ENCODE peak calls at places on chromosome 11, in seven cellular contexts. One of them, this sample, is unnamed. For H3K36me3, the result is how much of the 10 kb centered on the place peaks cover.

GRCh38 chr11:112481893-112482292 is 221.2 kb upstream of the PLET1 start:
- DNase-seq in GM06990: no peak
- DNase-seq in keratinocyte: no peak
- DNase-seq in GM23248: no peak
- DNase-seq in neural progenitor cell: no peak
- DNase-seq in CD8-positive, alpha-beta memory T cell: no peak
- DNase-seq in transverse colon: no peak
- DNase-seq in this sample: no peak

GRCh38 chr11:9276571-9276970 is 11.4 kb upstream of the DENND5A start:
- DNase-seq in GM06990: no peak
- DNase-seq in keratinocyte: no peak
- DNase-seq in GM23248: no peak
- DNase-seq in neural progenitor cell: no peak
- DNase-seq in CD8-positive, alpha-beta memory T cell: no peak
- DNase-seq in transverse colon: no peak
- DNase-seq in this sample: no peak

GRCh38 chr11:132258865-132259264 is 888.5 kb downstream of the NTM start:
- DNase-seq in GM06990: no peak
- DNase-seq in keratinocyte: no peak
- DNase-seq in GM23248: peak
- DNase-seq in neural progenitor cell: no peak
- DNase-seq in CD8-positive, alpha-beta memory T cell: no peak
- DNase-seq in transverse colon: no peak
- DNase-seq in this sample: no peak

GRCh38 chr11:45879803-45880685 is 5.4 kb upstream of the MAPK8IP1 start:
- DNase-seq in GM06990: no peak
- DNase-seq in keratinocyte: no peak
- DNase-seq in GM23248: peak
- DNase-seq in neural progenitor cell: no peak
- DNase-seq in CD8-positive, alpha-beta memory T cell: no peak
- DNase-seq in transverse colon: no peak
- DNase-seq in this sample: no peak

GRCh38 chr11:19168090-19168489 is 33.7 kb downstream of the CSRP3 start:
- DNase-seq in GM06990: no peak
- DNase-seq in keratinocyte: no peak
- DNase-seq in GM23248: no peak
- DNase-seq in neural progenitor cell: no peak
- DNase-seq in CD8-positive, alpha-beta memory T cell: no peak
- DNase-seq in transverse colon: no peak
- DNase-seq in this sample: no peak

GRCh38 chr11:79390923-79391322 is 49.9 kb downstream of the TENM4 start:
- DNase-seq in GM06990: no peak
- DNase-seq in keratinocyte: no peak
- DNase-seq in GM23248: peak
- DNase-seq in neural progenitor cell: no peak
- DNase-seq in CD8-positive, alpha-beta memory T cell: no peak
- DNase-seq in transverse colon: no peak
- DNase-seq in this sample: no peak

GRCh38 chr11:129315781-129316579 is 59.7 kb upstream of the BARX2 start:
- DNase-seq in GM06990: no peak
- DNase-seq in keratinocyte: no peak
- DNase-seq in GM23248: no peak
- DNase-seq in neural progenitor cell: peak
- DNase-seq in CD8-positive, alpha-beta memory T cell: no peak
- DNase-seq in transverse colon: peak
- DNase-seq in this sample: no peak

GRCh38 chr11:10298342-10298741 is 4.3 kb upstream of the SBF2 start:
- DNase-seq in GM06990: peak
- DNase-seq in keratinocyte: no peak
- DNase-seq in GM23248: peak
- DNase-seq in neural progenitor cell: no peak
- DNase-seq in CD8-positive, alpha-beta memory T cell: peak
- DNase-seq in transverse colon: no peak
- DNase-seq in this sample: peak

GRCh38 chr11:57456960-57457642 is 3.2 kb upstream of the RTN4RL2 start:
- DNase-seq in GM06990: peak
- DNase-seq in keratinocyte: no peak
- DNase-seq in GM23248: peak
- DNase-seq in neural progenitor cell: peak
- DNase-seq in CD8-positive, alpha-beta memory T cell: peak
- DNase-seq in transverse colon: peak
- DNase-seq in this sample: peak

GRCh38 chr11:2584812-2585565 is 114.8 kb downstream of the KCNQ1OT1 start:
- DNase-seq in GM06990: no peak
- DNase-seq in keratinocyte: no peak
- DNase-seq in GM23248: no peak
- DNase-seq in neural progenitor cell: no peak
- DNase-seq in CD8-positive, alpha-beta memory T cell: peak
- DNase-seq in transverse colon: no peak
- DNase-seq in this sample: no peak

GRCh38 chr11:2586793-2587131 is 113.0 kb downstream of the KCNQ1OT1 start:
- DNase-seq in GM06990: no peak
- DNase-seq in keratinocyte: no peak
- DNase-seq in GM23248: no peak
- DNase-seq in neural progenitor cell: no peak
- DNase-seq in CD8-positive, alpha-beta memory T cell: peak
- DNase-seq in transverse colon: no peak
- DNase-seq in this sample: no peak

GRCh38 chr11:2585566-2586090 is 114.2 kb downstream of the KCNQ1OT1 start:
- DNase-seq in GM06990: no peak
- DNase-seq in keratinocyte: no peak
- DNase-seq in GM23248: no peak
- DNase-seq in neural progenitor cell: no peak
- DNase-seq in CD8-positive, alpha-beta memory T cell: no peak
- DNase-seq in transverse colon: no peak
- DNase-seq in this sample: no peak

GRCh38 chr11:2587132-2587930 is 112.5 kb downstream of the KCNQ1OT1 start:
- DNase-seq in GM06990: no peak
- DNase-seq in keratinocyte: no peak
- DNase-seq in GM23248: no peak
- DNase-seq in neural progenitor cell: no peak
- DNase-seq in CD8-positive, alpha-beta memory T cell: peak
- DNase-seq in transverse colon: peak
- DNase-seq in this sample: no peak

GRCh38 chr11:2586091-2586792 is 113.6 kb downstream of the KCNQ1OT1 start:
- DNase-seq in GM06990: no peak
- DNase-seq in keratinocyte: no peak
- DNase-seq in GM23248: no peak
- DNase-seq in neural progenitor cell: no peak
- DNase-seq in CD8-positive, alpha-beta memory T cell: peak
- DNase-seq in transverse colon: peak
- DNase-seq in this sample: no peak
- H3K36me3 ChIP-seq in GM06990: under half
- H3K36me3 ChIP-seq in keratinocyte: under half
- H3K36me3 ChIP-seq in GM23248: under half
- H3K36me3 ChIP-seq in neural progenitor cell: under half
- H3K36me3 ChIP-seq in CD8-positive, alpha-beta memory T cell: under half
- H3K36me3 ChIP-seq in transverse colon: under half
- H3K36me3 ChIP-seq in this sample: under half

DNA sequence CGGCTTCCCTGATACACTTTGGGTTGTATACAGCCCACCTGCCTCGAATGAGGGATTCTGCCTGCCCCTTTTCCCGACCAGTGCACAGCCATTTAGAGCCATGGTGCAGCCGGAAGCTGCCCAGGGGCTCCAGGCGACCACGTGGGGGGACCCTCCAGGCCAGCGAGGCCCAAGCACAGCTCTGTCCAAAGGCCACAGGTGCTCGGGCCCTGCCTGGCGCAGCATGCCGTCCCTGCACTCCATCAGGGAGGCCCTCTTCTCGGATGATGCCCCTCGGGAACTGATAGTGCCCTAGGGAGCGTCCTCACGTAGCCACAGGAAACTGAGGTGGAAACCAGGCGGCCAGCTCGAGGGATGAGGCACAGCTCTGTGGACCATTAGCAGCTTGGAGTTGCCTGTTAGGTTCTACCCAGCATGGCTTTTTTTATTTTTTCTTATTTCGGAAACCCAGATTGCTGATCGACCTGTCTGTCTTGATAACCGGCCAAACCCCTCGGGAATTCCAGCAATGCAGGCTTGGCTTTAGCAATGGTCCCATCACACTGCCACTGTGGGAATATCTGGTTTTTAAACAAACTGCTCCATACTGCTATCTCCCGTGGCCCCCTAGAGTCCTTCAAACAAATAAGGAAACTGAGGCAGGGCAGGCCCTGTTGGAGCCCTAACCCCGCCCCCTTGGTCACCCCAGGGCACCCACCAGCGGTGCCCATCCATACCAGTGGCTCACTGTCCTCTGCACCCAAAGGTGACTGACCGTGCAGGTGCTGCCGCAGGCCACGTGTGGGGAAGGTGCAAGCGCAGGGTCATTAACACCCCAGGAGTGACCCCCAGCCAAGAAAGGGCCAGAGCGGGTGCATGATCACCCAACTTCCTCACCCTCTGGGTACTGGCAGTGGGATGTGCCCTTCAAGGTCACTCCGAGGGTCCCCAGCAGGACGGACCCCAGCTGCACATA is 8.0 kb downstream of the ANO1 start:
- DNase-seq in GM06990: no peak
- DNase-seq in keratinocyte: no peak
- DNase-seq in GM23248: no peak
- DNase-seq in neural progenitor cell: no peak
- DNase-seq in CD8-positive, alpha-beta memory T cell: no peak
- DNase-seq in transverse colon: no peak
- DNase-seq in this sample: no peak
- H3K36me3 ChIP-seq in GM06990: under half
- H3K36me3 ChIP-seq in keratinocyte: under half
- H3K36me3 ChIP-seq in GM23248: under half
- H3K36me3 ChIP-seq in neural progenitor cell: under half
- H3K36me3 ChIP-seq in CD8-positive, alpha-beta memory T cell: under half
- H3K36me3 ChIP-seq in transverse colon: under half
- H3K36me3 ChIP-seq in this sample: under half

GRCh38 chr11:94851864-94852581 is 83.9 kb downstream of the AMOTL1 start:
- DNase-seq in GM06990: no peak
- DNase-seq in keratinocyte: peak
- DNase-seq in GM23248: no peak
- DNase-seq in neural progenitor cell: no peak
- DNase-seq in CD8-positive, alpha-beta memory T cell: no peak
- DNase-seq in transverse colon: no peak
- DNase-seq in this sample: no peak

GRCh38 chr11:94855666-94856065 is 87.5 kb downstream of the AMOTL1 start:
- DNase-seq in GM06990: no peak
- DNase-seq in keratinocyte: no peak
- DNase-seq in GM23248: peak
- DNase-seq in neural progenitor cell: no peak
- DNase-seq in CD8-positive, alpha-beta memory T cell: no peak
- DNase-seq in transverse colon: no peak
- DNase-seq in this sample: no peak

GRCh38 chr11:94853836-94854235 is 85.7 kb downstream of the AMOTL1 start:
- DNase-seq in GM06990: no peak
- DNase-seq in keratinocyte: no peak
- DNase-seq in GM23248: no peak
- DNase-seq in neural progenitor cell: no peak
- DNase-seq in CD8-positive, alpha-beta memory T cell: no peak
- DNase-seq in transverse colon: no peak
- DNase-seq in this sample: no peak

GRCh38 chr11:94857337-94857736 is 89.2 kb downstream of the AMOTL1 start:
- DNase-seq in GM06990: no peak
- DNase-seq in keratinocyte: no peak
- DNase-seq in GM23248: no peak
- DNase-seq in neural progenitor cell: no peak
- DNase-seq in CD8-positive, alpha-beta memory T cell: no peak
- DNase-seq in transverse colon: no peak
- DNase-seq in this sample: no peak

DNA sequence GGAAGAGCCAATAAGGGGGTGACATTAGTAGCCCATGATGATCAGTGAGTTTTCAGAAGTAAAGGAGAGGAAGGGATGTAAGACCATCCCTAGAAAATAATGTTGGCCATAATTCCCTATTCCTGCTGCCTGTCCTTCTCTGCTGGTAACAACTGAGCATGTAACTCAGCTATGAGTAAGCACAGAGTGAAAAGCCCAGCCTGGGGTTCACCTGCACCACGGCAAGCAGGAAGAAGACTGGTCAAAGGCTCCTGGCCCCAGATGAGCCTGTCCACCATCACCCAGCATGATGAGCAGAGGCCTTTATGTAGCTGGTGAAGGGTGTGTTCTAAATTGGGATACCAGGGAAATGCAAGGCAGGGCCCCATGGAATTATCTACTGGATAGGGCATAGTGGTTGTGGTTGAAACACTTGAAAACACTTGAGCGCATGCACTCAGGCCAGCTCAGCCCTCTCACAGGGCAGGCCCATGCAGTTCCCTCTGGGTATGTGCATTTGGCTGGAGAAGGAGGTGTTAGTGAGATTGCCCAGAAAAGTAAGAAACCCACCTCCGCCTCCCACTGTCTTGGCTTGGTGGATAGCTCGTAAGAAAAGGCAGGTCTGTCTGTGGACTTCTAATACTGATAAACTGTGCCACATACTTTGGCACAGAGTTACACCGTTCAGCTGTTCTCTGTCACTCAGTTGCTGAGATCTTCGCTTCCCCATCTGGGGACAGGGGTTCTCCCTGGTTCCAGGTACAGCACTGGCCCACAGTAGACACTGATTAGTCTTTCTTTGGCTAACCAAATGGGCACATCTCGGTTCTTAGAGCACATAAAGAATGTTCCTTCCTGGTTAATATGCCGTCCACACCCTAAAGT is 86.8 kb downstream of the AMOTL1 start:
- DNase-seq in GM06990: no peak
- DNase-seq in keratinocyte: no peak
- DNase-seq in GM23248: no peak
- DNase-seq in neural progenitor cell: no peak
- DNase-seq in CD8-positive, alpha-beta memory T cell: no peak
- DNase-seq in transverse colon: no peak
- DNase-seq in this sample: no peak
- H3K36me3 ChIP-seq in GM06990: under half
- H3K36me3 ChIP-seq in keratinocyte: half or more
- H3K36me3 ChIP-seq in GM23248: half or more
- H3K36me3 ChIP-seq in neural progenitor cell: under half
- H3K36me3 ChIP-seq in CD8-positive, alpha-beta memory T cell: under half
- H3K36me3 ChIP-seq in transverse colon: under half
- H3K36me3 ChIP-seq in this sample: under half

GRCh38 chr11:11937957-11938356 is 70.5 kb downstream of the DKK3 start:
- DNase-seq in GM06990: no peak
- DNase-seq in keratinocyte: no peak
- DNase-seq in GM23248: peak
- DNase-seq in neural progenitor cell: no peak
- DNase-seq in CD8-positive, alpha-beta memory T cell: no peak
- DNase-seq in transverse colon: no peak
- DNase-seq in this sample: no peak
- H3K36me3 ChIP-seq in GM06990: under half
- H3K36me3 ChIP-seq in keratinocyte: under half
- H3K36me3 ChIP-seq in GM23248: half or more
- H3K36me3 ChIP-seq in neural progenitor cell: under half
- H3K36me3 ChIP-seq in CD8-positive, alpha-beta memory T cell: under half
- H3K36me3 ChIP-seq in transverse colon: under half
- H3K36me3 ChIP-seq in this sample: under half

GRCh38 chr11:479311-479710 is 27.7 kb downstream of the RNH1 start:
- DNase-seq in GM06990: no peak
- DNase-seq in keratinocyte: no peak
- DNase-seq in GM23248: no peak
- DNase-seq in neural progenitor cell: no peak
- DNase-seq in CD8-positive, alpha-beta memory T cell: no peak
- DNase-seq in transverse colon: no peak
- DNase-seq in this sample: no peak
- H3K36me3 ChIP-seq in GM06990: under half
- H3K36me3 ChIP-seq in keratinocyte: under half
- H3K36me3 ChIP-seq in GM23248: under half
- H3K36me3 ChIP-seq in neural progenitor cell: under half
- H3K36me3 ChIP-seq in CD8-positive, alpha-beta memory T cell: under half
- H3K36me3 ChIP-seq in transverse colon: under half
- H3K36me3 ChIP-seq in this sample: under half

This sample was measured in kidney epithelial cell.